ENCODE peak calls at places on chromosomes 13 and 19, in six cellular contexts. W is mesenchymal stem cell, D is PC-3, T is neural progenitor cell, K is colonic mucosa, V is SK-N-SH. J is an unnamed sample.
A peak's percentile ranks its signal among the peaks of the same experiment; 100 is the strongest.

GRCh38 chr19:32200312-32201038 is 144.9 kb upstream of the ZNF507 start:
- DNase-seq in D (no peak), T (no peak), V (no peak), K (no peak), W (no peak), J (no peak)

GRCh38 chr19:48524221-48524620 is 12.6 kb upstream of the LMTK3 start:
- DNase-seq in K (no peak), T (no peak), D (no peak), V (no peak), W (no peak), J (no peak)

GRCh38 chr19:18294467-18294864 is 13.0 kb upstream of the JUND start:
- DNase-seq in D (peak; percentile 61), T (peak; percentile 50), K (no peak), V (peak; percentile 83), W (no peak), J (no peak)

GRCh38 chr19:45128109-45128508 is 32.7 kb downstream of the NKPD1 start:
- DNase-seq in W (no peak), V (no peak), T (no peak), D (no peak), K (no peak), J (no peak)

GRCh38 chr13:93226623-93227279 is at the start of gene GPC6:
- DNase-seq in D (peak; percentile 75), V (peak; percentile 80), T (peak; percentile 84), W (peak; percentile 96), K (peak; percentile 44), J (peak; percentile 90)

GRCh38 chr13:73849292-73849691 is 284.9 kb downstream of the KLF12 start:
- DNase-seq in V (no peak), T (peak; percentile 64), W (peak; percentile 78), D (peak; percentile 33), K (no peak), J (peak; percentile 61)

GRCh38 chr19:39059302-39059701 is 24.9 kb upstream of the ACP7 start:
- DNase-seq in K (no peak), D (no peak), W (no peak), V (no peak), T (no peak), J (no peak)

GRCh38 chr19:35710784-35711723 is 6.7 kb downstream of the ZBTB32 start:
- DNase-seq in K (no peak), W (no peak), D (no peak), T (no peak), V (no peak), J (peak; percentile 16)

GRCh38 chr13:50910483-50910805 is 853 bp downstream of the RNASEH2B start:
- DNase-seq in W (peak; percentile 63), T (peak; percentile 42), K (peak; percentile 28), V (peak; percentile 73), D (peak; percentile 25), J (peak; percentile 71)

GRCh38 chr13:112744306-112745021 is 54.6 kb downstream of the ATP11A start:
- DNase-seq in V (no peak), K (no peak), W (peak; percentile 38), T (no peak), D (no peak), J (peak; percentile 78)

GRCh38 chr13:31653730-31654129 is 85.6 kb upstream of the RXFP2 start:
- DNase-seq in T (no peak), W (no peak), D (no peak), K (no peak), V (peak; percentile 52), J (no peak)

GRCh38 chr13:107124129-107124718 is 556.3 kb upstream of the ARGLU1 start:
- DNase-seq in W (peak; percentile 18), D (peak; percentile 45), V (peak; percentile 21), T (peak; percentile 31), K (no peak), J (peak; percentile 34)

GRCh38 chr13:27027086-27027667 is 144.4 kb downstream of the USP12 start:
- DNase-seq in D (no peak), V (no peak), T (no peak), K (no peak), W (no peak), J (no peak)

GRCh38 chr19:35347171-35347929 is at the start of gene FFAR1:
- DNase-seq in T (no peak), V (no peak), D (no peak), W (no peak), K (no peak), J (no peak)

GRCh38 chr13:33454844-33455256 is 169.3 kb upstream of the STARD13 start:
- DNase-seq in V (no peak), D (peak; percentile 56), K (no peak), T (no peak), W (no peak), J (peak; percentile 79)

GRCh38 chr13:95656386-95657015 is 12.0 kb upstream of the DZIP1 start:
- DNase-seq in V (no peak), T (no peak), D (no peak), W (no peak), K (no peak), J (no peak)

GRCh38 chr19:7658219-7658686 is 10.6 kb upstream of the RETN start:
- DNase-seq in D (no peak), K (no peak), T (peak; percentile 54), V (no peak), W (no peak), J (peak; percentile 5)

GRCh38 chr13:95714142-95714832 is 37.3 kb downstream of the DNAJC3 start:
- DNase-seq in V (no peak), K (no peak), T (no peak), W (peak; percentile 85), D (peak; percentile 91), J (peak; percentile 92)

GRCh38 chr19:13077233-13077632 is 25.4 kb downstream of the LYL1 start:
- DNase-seq in K (no peak), D (no peak), V (peak; percentile 86), W (no peak), T (no peak), J (no peak)

GRCh38 chr19:54415901-54416621 is 797 bp downstream of the TTYH1 start:
- DNase-seq in D (no peak), V (no peak), K (no peak), W (no peak), T (peak; percentile 19), J (no peak)

GRCh38 chr19:54414156-54414555 is 1.1 kb upstream of the TTYH1 start:
- DNase-seq in W (no peak), K (no peak), T (no peak), D (no peak), V (no peak), J (no peak)

GRCh38 chr19:54416695-54417491 is 1.6 kb downstream of the TTYH1 start:
- DNase-seq in V (no peak), T (peak; percentile 34), K (no peak), D (no peak), W (no peak), J (no peak)

GRCh38 chr19:54412877-54413276 is 2.4 kb upstream of the TTYH1 start:
- DNase-seq in T (no peak), V (no peak), K (no peak), D (no peak), W (no peak), J (no peak)

GRCh38 chr19:54415208-54415900 is at the start of gene TTYH1:
- DNase-seq in W (no peak), T (peak; percentile 78), D (no peak), K (no peak), V (peak; percentile 88), J (no peak)
- H3K9ac ChIP-seq in W (no peak within 1 kb of the TSS), T (peak within 1 kb of the TSS; percentile 61), D (no peak within 1 kb of the TSS), K (no peak within 1 kb of the TSS), V (no peak within 1 kb of the TSS), J (no peak within 1 kb of the TSS)

DNA sequence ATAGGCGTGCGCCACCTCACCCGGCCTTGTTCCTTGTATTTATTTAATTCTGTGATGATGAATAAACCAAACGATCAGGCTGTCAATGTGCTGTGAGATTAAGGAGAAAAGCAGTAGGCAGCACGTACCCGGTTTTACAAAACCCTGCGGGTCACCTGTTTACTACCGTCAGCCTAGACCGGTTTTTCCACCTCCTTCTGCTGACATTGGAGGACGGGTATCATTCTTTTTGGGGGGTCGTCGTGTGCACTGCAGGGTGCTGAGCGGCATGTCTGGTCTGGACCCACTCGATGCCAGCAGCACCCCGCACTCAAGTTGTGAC is 929 bp upstream of the DAZAP1 start:
- DNase-seq in K (peak; percentile 54), T (no peak), D (no peak), W (no peak), V (no peak), J (no peak)
- H3K4me3 ChIP-seq in K (peak overlapping the region; percentile 50), T (peak overlapping the region; percentile 44), D (peak overlapping the region; percentile 61), W (peak overlapping the region; percentile 81), V (peak overlapping the region; percentile 62), J (peak overlapping the region; percentile 79)

GRCh38 chr19:17243340-17243853 is 2.3 kb downstream of the NR2F6 start:
- DNase-seq in D (no peak), W (no peak), V (peak; percentile 52), K (peak; percentile 64), T (no peak), J (no peak)

GRCh38 chr19:17237747-17238706 is 7.7 kb downstream of the NR2F6 start:
- DNase-seq in D (no peak), K (no peak), T (no peak), W (no peak), V (no peak), J (no peak)

GRCh38 chr19:17240855-17241399 is 4.8 kb downstream of the NR2F6 start:
- DNase-seq in V (no peak), K (no peak), W (no peak), T (no peak), D (no peak), J (no peak)

GRCh38 chr19:17242431-17243208 is 3.1 kb downstream of the NR2F6 start:
- DNase-seq in K (no peak), D (no peak), V (no peak), T (no peak), W (no peak), J (no peak)

GRCh38 chr19:17240062-17240854 is 5.5 kb downstream of the NR2F6 start:
- DNase-seq in V (no peak), K (peak; percentile 79), W (no peak), T (no peak), D (no peak), J (no peak)
- H3K4me1 ChIP-seq in V (peaks cover 1% of the 10 kb centered on the region), K (peaks cover 36% of the 10 kb centered on the region), W (peaks cover 39% of the 10 kb centered on the region), T (peaks cover 12% of the 10 kb centered on the region), D (peaks cover 2% of the 10 kb centered on the region), J (peaks cover 16% of the 10 kb centered on the region)

GRCh38 chr19:2617393-2618165 is 84.9 kb downstream of the GNG7 start:
- DNase-seq in V (no peak), D (no peak), W (no peak), T (no peak), K (no peak), J (no peak)
- H3K9ac ChIP-seq in V (no peak overlapping the region), D (no peak overlapping the region), W (no peak overlapping the region), T (no peak overlapping the region), K (no peak overlapping the region), J (no peak overlapping the region)